ENCODE peak calls at places on chromosomes 3 and 15, in ten cellular contexts. J is endodermal cell; V is CD8-positive, alpha-beta T cell; N is kidney epithelial cell; B is endothelial cell; I is B cell; G is AG09319; O is glutamatergic neuron; D is upper lobe of left lung; L is lung. K is an unnamed sample.

GRCh38 chr15:58933311-58934113 is at the start of gene SLTM:
- DNase-seq in J (peak), V (peak), N (peak), B (peak), I (peak), G (peak), O (peak), D (peak), L (peak), K (peak)

GRCh38 chr15:92158426-92158825 is 235.3 kb upstream of the ST8SIA2 start:
- DNase-seq in J (peak), V (peak), N (peak), B (no peak), I (no peak), G (no peak), O (no peak), D (no peak), L (no peak), K (no peak)

GRCh38 chr15:67924359-67924974 is 84.6 kb upstream of the RNU6-1 start:
- DNase-seq in J (no peak), V (no peak), N (no peak), B (no peak), I (no peak), G (no peak), O (no peak), D (no peak), L (no peak), K (no peak)

GRCh38 chr3:138684411-138684810 is 75.8 kb downstream of the FAIM start:
- DNase-seq in J (no peak), V (no peak), N (no peak), B (no peak), I (no peak), G (no peak), O (no peak), D (no peak), L (no peak), K (no peak)

GRCh38 chr15:100931143-100931890 is 12.2 kb downstream of the LRRK1 start:
- DNase-seq in J (no peak), V (no peak), N (no peak), B (no peak), I (no peak), G (no peak), O (no peak), D (no peak), L (no peak), K (no peak)

GRCh38 chr15:63601026-63601726 is 4.0 kb downstream of the FBXL22 start:
- DNase-seq in J (peak), V (peak), N (no peak), B (peak), I (peak), G (no peak), O (peak), D (peak), L (no peak), K (peak)

GRCh38 chr3:55292360-55292759 is 194.7 kb downstream of the WNT5A start:
- DNase-seq in J (peak), V (no peak), N (no peak), B (no peak), I (no peak), G (no peak), O (no peak), D (no peak), L (no peak), K (no peak)

GRCh38 chr3:183253961-183254815 is 1.1 kb downstream of the B3GNT5 start:
- DNase-seq in J (peak), V (no peak), N (no peak), B (peak), I (peak), G (no peak), O (peak), D (peak), L (no peak), K (peak)

GRCh38 chr3:182912476-182912875 is 67.9 kb downstream of the DCUN1D1 start:
- DNase-seq in J (no peak), V (no peak), N (no peak), B (no peak), I (no peak), G (no peak), O (no peak), D (no peak), L (no peak), K (no peak)

GRCh38 chr3:121894191-121894990 is at the start of gene SLC15A2:
- DNase-seq in J (peak), V (no peak), N (no peak), B (no peak), I (no peak), G (no peak), O (no peak), D (no peak), L (peak), K (no peak)

GRCh38 chr15:73781038-73781925 is 28.1 kb upstream of the INSYN1 start:
- DNase-seq in J (peak), V (no peak), N (no peak), B (peak), I (no peak), G (no peak), O (no peak), D (no peak), L (no peak), K (no peak)

GRCh38 chr3:121819236-121819635 is 15.6 kb downstream of the IQCB1 start:
- DNase-seq in J (no peak), V (no peak), N (no peak), B (no peak), I (no peak), G (no peak), O (no peak), D (no peak), L (no peak), K (no peak)

GRCh38 chr3:179713643-179714090 is 60.8 kb downstream of the USP13 start:
- DNase-seq in J (no peak), V (no peak), N (no peak), B (peak), I (no peak), G (no peak), O (no peak), D (no peak), L (no peak), K (no peak)

GRCh38 chr15:87144775-87145174 is 1065.1 kb downstream of the AGBL1 start:
- DNase-seq in J (no peak), V (no peak), N (no peak), B (no peak), I (no peak), G (no peak), O (no peak), D (no peak), L (no peak), K (no peak)

GRCh38 chr15:63093486-63094205 is 28.0 kb upstream of the LACTB start:
- DNase-seq in J (peak), V (peak), N (no peak), B (peak), I (peak), G (peak), O (peak), D (no peak), L (peak), K (peak)

GRCh38 chr3:12751548-12751947 is 7.5 kb downstream of the TMEM40 start:
- DNase-seq in J (no peak), V (no peak), N (no peak), B (no peak), I (no peak), G (no peak), O (no peak), D (no peak), L (no peak), K (no peak)

GRCh38 chr3:71127052-71127451 is 456.5 kb downstream of the FOXP1 start:
- DNase-seq in J (no peak), V (no peak), N (no peak), B (no peak), I (no peak), G (no peak), O (no peak), D (no peak), L (no peak), K (no peak)

GRCh38 chr15:90560229-90560771 is 30.6 kb downstream of the CRTC3 start:
- DNase-seq in J (no peak), V (no peak), N (no peak), B (no peak), I (no peak), G (peak), O (no peak), D (no peak), L (no peak), K (no peak)

GRCh38 chr3:167095976-167096375 is 284.1 kb downstream of the ZBBX start:
- DNase-seq in J (no peak), V (no peak), N (no peak), B (no peak), I (no peak), G (no peak), O (no peak), D (no peak), L (no peak), K (no peak)

GRCh38 chr3:116863270-116863770 is 153.7 kb downstream of the TUSC7 start:
- DNase-seq in J (no peak), V (no peak), N (no peak), B (no peak), I (no peak), G (no peak), O (no peak), D (no peak), L (no peak), K (no peak)

GRCh38 chr3:116864627-116864927 is 155.0 kb downstream of the TUSC7 start:
- DNase-seq in J (no peak), V (no peak), N (no peak), B (no peak), I (no peak), G (no peak), O (no peak), D (no peak), L (no peak), K (no peak)

GRCh38 chr3:116863842-116864626 is 154.5 kb downstream of the TUSC7 start:
- DNase-seq in J (peak), V (no peak), N (peak), B (peak), I (no peak), G (peak), O (no peak), D (no peak), L (no peak), K (no peak)
- TF ChIP-seq CTCF in J (peak), V (no peak), N (peak), B (no peak), I (peak), G (peak), O (no peak), D (no peak), L (no peak), K (no peak)

GRCh38 chr3:39127907-39128303 is 20.4 kb downstream of the TTC21A start:
- DNase-seq in J (no peak), V (no peak), N (no peak), B (no peak), I (no peak), G (no peak), O (no peak), D (no peak), L (no peak), K (no peak)

GRCh38 chr3:39124876-39125836 is 17.7 kb downstream of the TTC21A start:
- DNase-seq in J (peak), V (no peak), N (no peak), B (no peak), I (no peak), G (no peak), O (no peak), D (no peak), L (peak), K (no peak)

GRCh38 chr3:39125837-39126500 is 18.5 kb downstream of the TTC21A start:
- DNase-seq in J (no peak), V (no peak), N (no peak), B (no peak), I (no peak), G (no peak), O (no peak), D (no peak), L (no peak), K (no peak)

GRCh38 chr3:39127296-39127906 is 19.9 kb downstream of the TTC21A start:
- DNase-seq in J (no peak), V (no peak), N (no peak), B (no peak), I (no peak), G (no peak), O (no peak), D (no peak), L (no peak), K (no peak)

GRCh38 chr3:39126532-39127071 is 19.1 kb downstream of the TTC21A start:
- DNase-seq in J (peak), V (no peak), N (no peak), B (peak), I (no peak), G (no peak), O (peak), D (no peak), L (no peak), K (no peak)
- TF ChIP-seq CTCF in J (peak), V (no peak), N (peak), B (no peak), I (no peak), G (peak), O (peak), D (peak), L (peak), K (no peak)

GRCh38 chr3:39137435-39137936 is 15.9 kb downstream of the CSRNP1 start:
- DNase-seq in J (no peak), V (no peak), N (no peak), B (no peak), I (no peak), G (no peak), O (no peak), D (no peak), L (no peak), K (no peak)

GRCh38 chr3:39137991-39138803 is 15.2 kb downstream of the CSRNP1 start:
- DNase-seq in J (peak), V (no peak), N (no peak), B (no peak), I (no peak), G (no peak), O (no peak), D (no peak), L (no peak), K (no peak)

GRCh38 chr3:39140341-39140971 is 12.9 kb downstream of the CSRNP1 start:
- DNase-seq in J (no peak), V (no peak), N (no peak), B (no peak), I (no peak), G (no peak), O (no peak), D (no peak), L (no peak), K (no peak)

GRCh38 chr3:39139442-39139841 is 13.9 kb downstream of the CSRNP1 start:
- DNase-seq in J (no peak), V (no peak), N (no peak), B (no peak), I (no peak), G (no peak), O (no peak), D (no peak), L (no peak), K (no peak)

GRCh38 chr3:39138804-39139415 is 14.5 kb downstream of the CSRNP1 start:
- DNase-seq in J (peak), V (no peak), N (no peak), B (no peak), I (no peak), G (no peak), O (no peak), D (peak), L (no peak), K (no peak)
- TF ChIP-seq CTCF in J (no peak), V (no peak), N (no peak), B (no peak), I (no peak), G (no peak), O (no peak), D (no peak), L (no peak), K (no peak)

GRCh38 chr3:58333206-58334012 is 717 bp downstream of the PXK start:
- DNase-seq in J (peak), V (no peak), N (no peak), B (peak), I (peak), G (no peak), O (peak), D (peak), L (no peak), K (peak)
- TF ChIP-seq CTCF in J (no peak), V (no peak), N (peak), B (no peak), I (peak), G (peak), O (no peak), D (no peak), L (no peak), K (no peak)

DNA sequence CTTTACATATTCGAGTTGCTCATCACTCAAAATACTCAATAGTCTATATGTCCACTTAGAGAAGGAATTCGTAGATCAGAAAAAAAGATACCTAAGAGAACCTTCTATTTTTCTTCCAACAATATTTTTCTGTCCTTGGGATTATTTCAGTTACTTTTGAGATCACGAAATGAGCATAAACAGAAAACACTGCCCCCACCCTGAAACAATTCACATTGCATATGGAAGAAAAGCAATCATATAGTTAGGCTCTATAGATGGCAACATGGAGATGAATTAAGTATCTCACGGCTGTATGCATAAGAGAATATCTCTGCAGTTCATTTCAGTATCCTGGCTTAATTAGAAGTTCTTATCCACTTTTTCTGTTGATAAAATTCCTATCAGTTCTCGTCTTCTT is 391.1 kb downstream of the FGF12 start:
- DNase-seq in J (no peak), V (no peak), N (no peak), B (no peak), I (no peak), G (no peak), O (no peak), D (no peak), L (no peak), K (no peak)
- TF ChIP-seq CTCF in J (peak), V (no peak), N (no peak), B (no peak), I (no peak), G (no peak), O (peak), D (no peak), L (no peak), K (no peak)

GRCh38 chr3:45043715-45044299 is 17.7 kb downstream of the CLEC3B start:
- DNase-seq in J (no peak), V (no peak), N (peak), B (no peak), I (no peak), G (peak), O (no peak), D (no peak), L (no peak), K (no peak)
- TF ChIP-seq CTCF in J (no peak), V (no peak), N (peak), B (no peak), I (no peak), G (peak), O (no peak), D (no peak), L (no peak), K (no peak)

GRCh38 chr3:25259871-25260270 is 168.2 kb upstream of the RARB start:
- DNase-seq in J (no peak), V (no peak), N (no peak), B (no peak), I (no peak), G (no peak), O (no peak), D (no peak), L (no peak), K (no peak)
- TF ChIP-seq CTCF in J (no peak), V (no peak), N (no peak), B (no peak), I (no peak), G (no peak), O (no peak), D (no peak), L (no peak), K (no peak)